ENCODE peak calls at places on chromosome 2, in seven cellular contexts. M is Panc1, N is PC-9, J is mucosa of descending colon, Y is BJ, O is RWPE2, Z is SK-N-SH. U is an unnamed sample.
A peak's percentile ranks its signal among the peaks of the same experiment; 100 is the strongest.

GRCh38 chr2:78455586-78455985 is 569.9 kb upstream of the REG3G start:
- DNase-seq in M (no peak), N (no peak), J (no peak), Y (no peak), O (no peak), Z (no peak), U (no peak)

GRCh38 chr2:165268751-165269150 is 29.5 kb downstream of the SCN2A start:
- DNase-seq in M (no peak), N (no peak), J (no peak), Y (no peak), O (no peak), Z (no peak), U (no peak)

GRCh38 chr2:222909276-222909675 is 48.4 kb downstream of the ACSL3 start:
- DNase-seq in M (no peak), N (no peak), J (no peak), Y (no peak), O (no peak), Z (no peak), U (no peak)

GRCh38 chr2:95354925-95355324 is 47.6 kb upstream of the FAHD2A start:
- DNase-seq in M (no peak), N (no peak), J (no peak), Y (no peak), O (peak; percentile 32), Z (no peak), U (no peak)

GRCh38 chr2:185628985-185629384 is 109.6 kb upstream of the FSIP2 start:
- DNase-seq in M (no peak), N (no peak), J (peak; percentile 36), Y (no peak), O (no peak), Z (no peak), U (no peak)

GRCh38 chr2:219409619-219410018 is 8.6 kb upstream of the DES start:
- DNase-seq in M (no peak), N (no peak), J (no peak), Y (no peak), O (no peak), Z (no peak), U (no peak)

GRCh38 chr2:66013456-66013855 is 421.5 kb upstream of the MEIS1 start:
- DNase-seq in M (no peak), N (no peak), J (peak; percentile 7), Y (no peak), O (no peak), Z (no peak), U (no peak)

GRCh38 chr2:39504790-39505335 is 67.8 kb upstream of the MAP4K3 start:
- DNase-seq in M (peak; percentile 46), N (no peak), J (no peak), Y (peak; percentile 77), O (no peak), Z (no peak), U (peak; percentile 23)

GRCh38 chr2:29804671-29805070 is 116.7 kb downstream of the ALK start:
- DNase-seq in M (no peak), N (no peak), J (no peak), Y (no peak), O (no peak), Z (no peak), U (no peak)

GRCh38 chr2:6341730-6342129 is 524.0 kb downstream of the CMPK2 start:
- DNase-seq in M (no peak), N (no peak), J (no peak), Y (no peak), O (no peak), Z (peak; percentile 25), U (no peak)

GRCh38 chr2:60589093-60589492 is 35.6 kb upstream of the BCL11A start:
- DNase-seq in M (no peak), N (no peak), J (no peak), Y (no peak), O (no peak), Z (no peak), U (no peak)

GRCh38 chr2:64214281-64215115 is 70.3 kb upstream of the PELI1 start:
- DNase-seq in M (no peak), N (no peak), J (peak; percentile 50), Y (no peak), O (no peak), Z (no peak), U (no peak)

GRCh38 chr2:69154031-69154430 is 141.1 kb downstream of the ANTXR1 start:
- DNase-seq in M (no peak), N (no peak), J (no peak), Y (no peak), O (no peak), Z (no peak), U (no peak)

GRCh38 chr2:63865159-63865799 is 23.6 kb downstream of the UGP2 start:
- DNase-seq in M (no peak), N (no peak), J (no peak), Y (no peak), O (no peak), Z (no peak), U (no peak)

GRCh38 chr2:126827371-126827770 is 71.3 kb upstream of the TEX51 start:
- DNase-seq in M (no peak), N (no peak), J (no peak), Y (no peak), O (no peak), Z (no peak), U (no peak)

GRCh38 chr2:220998156-220998555 is 573.9 kb downstream of the EPHA4 start:
- DNase-seq in M (no peak), N (no peak), J (no peak), Y (no peak), O (no peak), Z (no peak), U (no peak)

GRCh38 chr2:110105608-110106467 is 9.8 kb downstream of the MALL start:
- DNase-seq in M (no peak), N (peak; percentile 81), J (peak; percentile 73), Y (peak; percentile 33), O (peak; percentile 92), Z (no peak), U (peak; percentile 71)

GRCh38 chr2:223215136-223215535 is 163.1 kb downstream of the KCNE4 start:
- DNase-seq in M (no peak), N (no peak), J (no peak), Y (no peak), O (no peak), Z (no peak), U (no peak)

GRCh38 chr2:25867389-25868003 is 10.8 kb downstream of the ASXL2 start:
- DNase-seq in M (no peak), N (no peak), J (no peak), Y (no peak), O (no peak), Z (no peak), U (no peak)

GRCh38 chr2:104944495-104944894 is 90.6 kb downstream of the POU3F3 start:
- DNase-seq in M (peak; percentile 2), N (peak; percentile 3), J (peak; percentile 39), Y (no peak), O (no peak), Z (peak; percentile 35), U (no peak)

GRCh38 chr2:230434677-230435324 is 18.8 kb downstream of the SP100 start:
- DNase-seq in M (no peak), N (no peak), J (no peak), Y (no peak), O (no peak), Z (no peak), U (no peak)

GRCh38 chr2:207869784-207870778 is 100.4 kb upstream of the FZD5 start:
- DNase-seq in M (no peak), N (no peak), J (peak; percentile 33), Y (peak; percentile 68), O (no peak), Z (no peak), U (peak; percentile 95)

GRCh38 chr2:216710531-216711282 is 15.4 kb upstream of the IGFBP5 start:
- DNase-seq in M (no peak), N (peak; percentile 47), J (no peak), Y (no peak), O (no peak), Z (no peak), U (no peak)

GRCh38 chr2:199460101-199460671 is 2.4 kb upstream of the SATB2 start:
- DNase-seq in M (no peak), N (no peak), J (no peak), Y (no peak), O (no peak), Z (no peak), U (no peak)

GRCh38 chr2:204731996-204732395 is 186.7 kb downstream of the PARD3B start:
- DNase-seq in M (no peak), N (no peak), J (no peak), Y (no peak), O (no peak), Z (no peak), U (no peak)

GRCh38 chr2:16663121-16663905 is 2.3 kb downstream of the CYRIA start:
- DNase-seq in M (no peak), N (no peak), J (no peak), Y (no peak), O (no peak), Z (no peak), U (no peak)

GRCh38 chr2:127101756-127102463 is 5.0 kb downstream of the BIN1 start:
- DNase-seq in M (no peak), N (no peak), J (no peak), Y (no peak), O (no peak), Z (peak; percentile 7), U (no peak)

DNA sequence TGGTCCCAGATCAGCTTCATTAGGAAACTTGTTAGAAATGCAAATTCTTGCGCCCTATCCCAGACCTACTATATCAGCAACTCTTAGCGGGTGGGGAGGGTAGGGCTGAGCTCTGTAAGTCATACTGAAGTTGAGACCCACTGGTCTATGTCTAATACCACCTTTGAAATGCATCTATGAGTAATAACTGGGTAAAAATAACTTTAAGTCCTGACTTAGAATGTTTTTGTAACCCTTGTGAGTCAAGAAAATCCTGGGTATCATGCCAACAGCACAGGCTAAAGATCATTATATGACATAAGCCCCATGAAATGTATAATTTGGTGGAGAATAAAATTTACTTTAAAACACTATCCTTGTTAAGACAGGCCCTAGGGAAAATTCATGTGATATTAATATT is 41.4 kb downstream of the PRKD3 start:
- DNase-seq in M (no peak), N (no peak), J (no peak), Y (peak; percentile 45), O (no peak), Z (no peak), U (peak; percentile 23)
- H3K36me3 ChIP-seq in M (peaks cover 18% of the 10 kb centered on the region), N (peaks cover 19% of the 10 kb centered on the region), J (no peaks in the 10 kb centered on the region), Y (no peaks in the 10 kb centered on the region), O (peaks cover 78% of the 10 kb centered on the region), Z (peaks cover 53% of the 10 kb centered on the region), U (no peaks in the 10 kb centered on the region)

GRCh38 chr2:96948483-96949152 is 37.8 kb downstream of the FAM178B start:
- DNase-seq in M (no peak), N (no peak), J (no peak), Y (no peak), O (no peak), Z (no peak), U (no peak)
- TF ChIP-seq CTCF in M (no peak), N (no peak), J (no peak), Y (no peak), O (no peak), Z (no peak), U (no peak)

DNA sequence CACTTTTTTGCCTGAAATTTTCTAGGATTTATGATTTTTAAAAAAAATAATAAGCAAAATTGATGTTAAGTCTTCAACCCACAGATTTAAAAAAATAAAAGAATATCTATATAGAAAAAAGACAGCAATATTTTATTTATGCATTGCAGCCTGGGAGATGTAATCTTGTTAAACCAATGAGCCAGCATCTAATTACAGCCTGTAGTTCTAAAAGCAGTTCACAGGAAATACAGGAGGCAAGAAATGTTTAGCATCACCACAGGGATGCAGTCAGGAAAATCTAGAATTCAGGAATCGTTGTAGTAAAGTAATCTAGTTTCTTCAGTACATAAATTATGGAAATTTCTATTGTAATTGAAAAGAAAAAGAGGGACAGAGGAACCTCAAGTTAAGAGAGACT is 17.2 kb downstream of the UGGT1 start:
- DNase-seq in M (no peak), N (no peak), J (no peak), Y (no peak), O (no peak), Z (peak; percentile 42), U (no peak)
- H3K36me3 ChIP-seq in M (peaks cover 20% of the 10 kb centered on the region), N (peaks cover 29% of the 10 kb centered on the region), J (peaks cover 5% of the 10 kb centered on the region), Y (peaks cover 3% of the 10 kb centered on the region), O (peaks cover 83% of the 10 kb centered on the region), Z (peaks cover 45% of the 10 kb centered on the region), U (no peaks in the 10 kb centered on the region)

GRCh38 chr2:129748653-129749052 is 230.8 kb upstream of the RAB6C start:
- DNase-seq in M (no peak), N (no peak), J (peak; percentile 45), Y (no peak), O (no peak), Z (no peak), U (no peak)
- TF ChIP-seq CTCF in M (no peak), N (peak; percentile 21), J (no peak), Y (no peak), O (peak; percentile 36), Z (no peak), U (no peak)